ENCODE peak calls at places on chromosomes 12 and 14, in eight cellular contexts. Y, R, E, T, J, S, P and Q are unnamed samples.

GRCh38 chr12:92886131-92886530 is 43.0 kb downstream of the EEA1 start:
- DNase-seq in J (no peak), Y (no peak), P (no peak), T (no peak), R (no peak), E (no peak), S (no peak), Q (no peak)

GRCh38 chr14:96038920-96039632 is at the start of gene C14orf132:
- DNase-seq in T (no peak), S (peak; percentile 18), E (peak; percentile 52), R (peak; percentile 11), P (peak; percentile 70), Y (peak; percentile 66), J (peak; percentile 50), Q (no peak)

GRCh38 chr12:89453579-89453978 is 71.0 kb downstream of the GALNT4 start:
- DNase-seq in J (peak; percentile 75), P (no peak), Y (no peak), T (no peak), R (no peak), S (no peak), E (no peak), Q (no peak)

GRCh38 chr12:15151141-15152091 is 69.8 kb downstream of the RERG start:
- DNase-seq in S (peak; percentile 6), Y (no peak), E (no peak), T (no peak), P (no peak), R (peak; percentile 3), J (peak; percentile 41), Q (no peak)

GRCh38 chr14:50697659-50698290 is 29.7 kb upstream of the SAV1 start:
- DNase-seq in T (no peak), P (no peak), Y (no peak), E (no peak), J (no peak), S (no peak), R (no peak), Q (no peak)

GRCh38 chr12:70040141-70040540 is 203.1 kb upstream of the CNOT2 start:
- DNase-seq in J (peak; percentile 5), Y (no peak), R (no peak), S (no peak), T (no peak), P (no peak), E (no peak), Q (no peak)

GRCh38 chr12:1262008-1262407 is 271.0 kb downstream of the ERC1 start:
- DNase-seq in P (no peak), R (no peak), S (no peak), J (no peak), T (no peak), Y (no peak), E (no peak), Q (no peak)

GRCh38 chr14:53542692-53543091 is 389.6 kb upstream of the DDHD1 start:
- DNase-seq in R (no peak), T (no peak), E (no peak), S (no peak), P (no peak), J (peak; percentile 75), Y (no peak), Q (no peak)

GRCh38 chr12:33944703-33945437 is 77.4 kb upstream of the ALG10 start:
- DNase-seq in J (no peak), Y (no peak), P (no peak), E (no peak), S (no peak), T (no peak), R (no peak), Q (no peak)

GRCh38 chr12:32125455-32126084 is 18.9 kb downstream of the BICD1 start:
- DNase-seq in T (no peak), Y (no peak), S (no peak), E (no peak), R (no peak), P (no peak), J (peak; percentile 74), Q (no peak)

GRCh38 chr14:77603654-77604270 is 12.7 kb downstream of the SPTLC2 start:
- DNase-seq in S (no peak), P (peak; percentile 71), T (no peak), Y (peak; percentile 48), E (no peak), R (no peak), J (no peak), Q (no peak)

GRCh38 chr14:53401646-53402045 is 248.5 kb upstream of the DDHD1 start:
- DNase-seq in E (no peak), J (no peak), S (no peak), P (no peak), Y (no peak), T (no peak), R (no peak), Q (no peak)

GRCh38 chr14:29654910-29655590 is 272.6 kb downstream of the PRKD1 start:
- DNase-seq in E (no peak), J (peak; percentile 42), R (no peak), T (no peak), P (no peak), Y (no peak), S (no peak), Q (no peak)

GRCh38 chr12:6694701-6695100 is 5.5 kb upstream of the ZNF384 start:
- DNase-seq in R (no peak), T (no peak), S (no peak), Y (no peak), E (no peak), P (no peak), J (no peak), Q (no peak)

GRCh38 chr14:24329736-24330135 is 5.1 kb downstream of the ADCY4 start:
- DNase-seq in P (peak; percentile 87), T (no peak), R (no peak), Y (peak; percentile 61), S (no peak), E (no peak), J (no peak), Q (peak; percentile 93)

GRCh38 chr12:126095748-126096510 is 1030.7 kb downstream of the AACS start:
- DNase-seq in S (no peak), P (no peak), Y (no peak), E (no peak), R (no peak), J (no peak), T (no peak), Q (no peak)

GRCh38 chr12:94560416-94561221 is 89.7 kb downstream of the TMCC3 start:
- DNase-seq in Y (no peak), T (peak; percentile 87), P (peak; percentile 78), E (no peak), R (peak; percentile 82), J (peak; percentile 82), S (peak; percentile 35), Q (no peak)

GRCh38 chr12:122421263-122421814 is 1.1 kb downstream of the CLIP1 start:
- DNase-seq in S (no peak), T (no peak), J (peak; percentile 57), E (no peak), R (peak; percentile 48), Y (no peak), P (peak; percentile 66), Q (no peak)

GRCh38 chr14:70023871-70024270 is 144.7 kb downstream of the SMOC1 start:
- DNase-seq in S (no peak), T (no peak), Y (no peak), R (no peak), J (no peak), P (no peak), E (no peak), Q (no peak)

GRCh38 chr12:114903394-114903748 is 219.4 kb upstream of the TBX3 start:
- DNase-seq in T (no peak), S (no peak), R (no peak), E (no peak), P (no peak), Y (no peak), J (no peak), Q (no peak)

GRCh38 chr14:28143340-28143739 is 623.2 kb upstream of the FOXG1 start:
- DNase-seq in T (no peak), P (no peak), S (no peak), E (peak; percentile 8), J (no peak), Y (no peak), R (no peak), Q (no peak)

GRCh38 chr12:104638760-104639319 is 182.1 kb downstream of the CHST11 start:
- DNase-seq in E (no peak), J (no peak), Y (no peak), P (no peak), R (no peak), T (no peak), S (no peak), Q (no peak)
- TF ChIP-seq CTCF in E (no peak), J (no peak), Y (no peak), P (no peak), R (no peak), T (no peak), S (no peak), Q (no peak)

GRCh38 chr12:8556748-8557147 is 16.0 kb upstream of the CLEC4E start:
- DNase-seq in P (no peak), J (no peak), T (no peak), R (no peak), Y (no peak), E (no peak), S (no peak), Q (no peak)
- TF ChIP-seq CTCF in P (no peak), J (no peak), T (no peak), R (no peak), Y (no peak), E (no peak), S (no peak), Q (no peak)

GRCh38 chr12:77685906-77686305 is 144.8 kb upstream of the NAV3 start:
- DNase-seq in E (no peak), T (no peak), Y (no peak), P (no peak), R (no peak), J (no peak), S (no peak), Q (no peak)

GRCh38 chr12:77687346-77687745 is 143.3 kb upstream of the NAV3 start:
- DNase-seq in J (no peak), P (no peak), S (no peak), R (no peak), T (no peak), E (no peak), Y (no peak), Q (no peak)

GRCh38 chr12:77685112-77685511 is 145.6 kb upstream of the NAV3 start:
- DNase-seq in E (peak; percentile 58), Y (peak; percentile 49), T (peak; percentile 5), P (no peak), S (peak; percentile 71), R (peak; percentile 71), J (peak; percentile 83), Q (no peak)

GRCh38 chr12:77689510-77690086 is 141.1 kb upstream of the NAV3 start:
- DNase-seq in R (no peak), S (no peak), E (no peak), Y (no peak), T (no peak), P (no peak), J (no peak), Q (no peak)

GRCh38 chr12:77686760-77687159 is 143.9 kb upstream of the NAV3 start:
- DNase-seq in Y (no peak), J (peak; percentile 49), P (no peak), T (no peak), R (no peak), E (no peak), S (no peak), Q (no peak)
- TF ChIP-seq CTCF in Y (no peak), J (peak; percentile 39), P (no peak), T (no peak), R (no peak), E (peak; percentile 49), S (peak; percentile 17), Q (no peak)

DNA sequence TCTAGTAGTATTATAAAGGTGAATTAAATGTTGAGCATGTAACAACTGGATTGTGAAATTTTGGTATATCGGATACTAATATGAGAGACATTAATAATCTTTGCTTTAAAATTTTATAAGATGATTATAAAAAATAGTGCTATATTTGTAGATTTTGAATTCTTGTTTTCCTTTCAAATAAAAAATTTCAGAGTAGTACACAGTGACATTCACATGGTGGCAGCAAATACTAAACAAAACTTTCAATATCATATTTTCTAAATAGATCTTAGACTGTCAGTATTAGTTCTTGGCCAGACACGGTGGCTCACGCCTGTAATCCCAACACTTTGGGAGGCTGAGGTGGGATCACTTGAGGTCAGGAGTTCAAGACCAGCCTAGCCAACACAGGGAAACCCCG is 166.0 kb downstream of the NAV3 start:
- DNase-seq in Y (no peak), T (no peak), J (no peak), S (no peak), R (no peak), P (no peak), E (no peak), Q (no peak)
- TF ChIP-seq CTCF in Y (no peak), T (no peak), J (no peak), S (no peak), R (no peak), P (no peak), E (no peak), Q (no peak)